ENCODE peak calls at places on chromosomes 6 and 20, in seven cellular contexts. N is astrocyte of the spinal cord, B is mammary epithelial cell, I is fibroblast of lung, P is epithelial cell of esophagus, G is fibroblast of the aortic adventitia, U is left lung. R is an unnamed sample.

GRCh38 chr20:64180673-64181072 is 16.4 kb downstream of the MYT1 start:
- DNase-seq in I (no peak), U (no peak), N (no peak), B (no peak), P (no peak), G (no peak), R (no peak)

GRCh38 chr6:11196511-11197174 is 35.8 kb downstream of the NEDD9 start:
- DNase-seq in U (no peak), I (peak), P (no peak), G (no peak), B (no peak), N (peak), R (peak)

GRCh38 chr20:50577175-50578018 is 67.2 kb downstream of the PTPN1 start:
- DNase-seq in G (no peak), B (no peak), I (no peak), P (no peak), U (no peak), N (no peak), R (no peak)

GRCh38 chr20:29408034-29408695 is 1849.3 kb upstream of the DEFB115 start:
- DNase-seq in G (no peak), N (no peak), U (peak), B (no peak), P (no peak), I (no peak), R (no peak)

GRCh38 chr20:34511891-34512265 is 4.3 kb upstream of the DYNLRB1 start:
- DNase-seq in U (no peak), P (no peak), I (no peak), B (no peak), G (no peak), N (no peak), R (no peak)

GRCh38 chr6:33112148-33112547 is 36.4 kb downstream of the HLA-DPB1 start:
- DNase-seq in P (peak), G (peak), U (no peak), I (peak), B (peak), N (peak), R (peak)

GRCh38 chr20:21499641-21500040 is 14.2 kb downstream of the NKX2-2 start:
- DNase-seq in B (no peak), I (no peak), U (no peak), G (no peak), P (no peak), N (no peak), R (no peak)

GRCh38 chr6:27757307-27757706 is 154.9 kb downstream of the OR2B2 start:
- DNase-seq in G (no peak), I (no peak), B (no peak), P (peak), U (peak), N (no peak), R (no peak)

GRCh38 chr6:40848038-40848437 is 191.0 kb downstream of the UNC5CL start:
- DNase-seq in N (no peak), U (no peak), I (peak), P (peak), G (peak), B (peak), R (peak)

GRCh38 chr20:17617212-17617867 is 47.5 kb downstream of the DSTN start:
- DNase-seq in U (peak), P (peak), I (no peak), B (no peak), G (peak), N (no peak), R (peak)

GRCh38 chr6:165218816-165219215 is 90.6 kb downstream of the C6orf118 start:
- DNase-seq in B (peak), P (peak), I (peak), U (no peak), G (peak), N (no peak), R (peak)

GRCh38 chr6:167742719-167743303 is 83.9 kb upstream of the AFDN start:
- DNase-seq in I (no peak), G (no peak), B (no peak), P (no peak), U (no peak), N (peak), R (peak)

GRCh38 chr20:36439040-36439730 is 102.1 kb upstream of the MYL9 start:
- DNase-seq in I (peak), G (peak), B (peak), U (peak), N (peak), P (peak), R (peak)

GRCh38 chr6:168363811-168364792 is 44.5 kb upstream of the DACT2 start:
- DNase-seq in U (peak), N (no peak), B (no peak), I (no peak), P (no peak), G (no peak), R (no peak)

GRCh38 chr20:38591484-38592410 is 9.9 kb upstream of the ARHGAP40 start:
- DNase-seq in N (no peak), G (no peak), U (no peak), P (no peak), I (no peak), B (no peak), R (no peak)

GRCh38 chr6:36666726-36667591 is 11.6 kb upstream of the CDKN1A start:
- DNase-seq in G (peak), P (peak), U (peak), N (peak), I (peak), B (peak), R (peak)

GRCh38 chr6:17311595-17312311 is 30.6 kb downstream of the RBM24 start:
- DNase-seq in B (no peak), P (peak), N (peak), U (no peak), G (peak), I (peak), R (peak)

DNA sequence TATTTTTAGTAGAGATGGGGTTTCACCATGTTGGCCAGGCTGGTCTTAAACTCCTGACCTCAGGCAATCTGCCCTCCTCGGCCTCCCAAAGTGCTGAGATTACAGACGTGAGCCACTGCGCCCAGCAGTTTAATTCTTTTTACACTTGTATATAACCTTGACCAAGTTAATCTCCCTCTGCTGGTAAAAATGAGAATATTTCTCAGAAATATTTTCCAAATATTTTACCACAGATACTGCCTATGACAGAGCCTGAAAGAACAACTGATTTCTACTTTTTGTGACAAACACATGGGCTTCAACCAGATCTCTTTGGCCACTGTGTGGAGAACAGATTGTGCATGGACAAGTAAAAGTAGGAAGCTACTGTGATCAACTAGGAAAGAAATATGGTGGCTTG is 21.2 kb upstream of the NHSL1 start:
- DNase-seq in P (peak), B (no peak), U (no peak), I (no peak), N (peak), G (peak), R (peak)
- TF ChIP-seq CTCF in P (peak), B (peak), U (peak), I (peak), N (peak), G (peak), R (peak)

GRCh38 chr20:47319517-47320252 is 36.8 kb downstream of the ZMYND8 start:
- DNase-seq in N (peak), P (peak), U (peak), G (peak), I (peak), B (peak), R (peak)
- H3K4me3 ChIP-seq in N (no peak), P (peak), U (peak), G (peak), I (peak), B (no peak), R (peak)

GRCh38 chr6:70566751-70567382 is at the start of gene SDHAF4:
- DNase-seq in G (peak), P (peak), U (peak), I (peak), B (peak), N (peak), R (peak)
- TF ChIP-seq CTCF in G (no peak), P (no peak), U (peak), I (no peak), B (no peak), N (no peak), R (no peak)

GRCh38 chr6:119728935-119729334 is 379.4 kb upstream of the MAN1A1 start:
- DNase-seq in I (no peak), U (no peak), G (no peak), B (no peak), N (no peak), P (no peak), R (no peak)

GRCh38 chr6:119727504-119728219 is 378.1 kb upstream of the MAN1A1 start:
- DNase-seq in U (peak), B (no peak), N (no peak), G (no peak), I (no peak), P (peak), R (no peak)

GRCh38 chr6:119726086-119726485 is 376.5 kb upstream of the MAN1A1 start:
- DNase-seq in P (no peak), I (no peak), B (no peak), G (no peak), U (no peak), N (no peak), R (no peak)

DNA sequence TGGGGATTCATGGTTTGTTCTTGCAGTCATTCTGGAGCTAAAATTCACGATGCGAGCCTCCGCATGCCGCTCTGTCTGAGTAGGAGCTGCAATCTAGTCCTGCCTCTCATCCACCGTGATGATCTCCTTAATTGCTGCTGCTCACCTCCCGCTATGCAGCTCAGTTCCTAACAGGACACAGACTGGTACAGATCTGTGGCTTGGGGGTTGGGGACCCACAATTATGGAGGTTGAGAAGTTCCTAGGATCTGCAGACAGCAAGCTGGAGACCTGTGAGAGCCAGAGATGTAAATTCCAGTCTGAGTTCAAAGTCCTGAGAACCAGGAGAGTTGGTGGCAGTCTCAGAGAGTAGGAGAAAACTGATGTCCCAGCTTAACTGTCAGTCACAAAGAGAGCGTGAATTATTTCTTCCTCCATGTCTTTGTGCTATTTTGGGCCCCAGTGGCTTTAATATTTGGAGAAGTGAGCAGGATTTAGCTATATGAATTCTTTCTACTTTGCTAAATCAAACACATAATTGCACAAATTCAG is 378.7 kb upstream of the MAN1A1 start:
- DNase-seq in N (no peak), U (peak), B (no peak), I (no peak), G (no peak), P (no peak), R (no peak)
- H3K4me3 ChIP-seq in N (no peak), U (no peak), B (no peak), I (no peak), G (no peak), P (no peak), R (no peak)

R was measured in fibroblast of mammary gland.